ENCODE peak calls at places on chromosome 16, in four cellular contexts. D is left ventricle myocardium inferior, N is GM23338, C is lung. F is an unnamed sample.
A peak's percentile ranks its signal among the peaks of the same experiment; 100 is the strongest.

GRCh38 chr16:54974391-54974790 is 43.7 kb downstream of the IRX5 start:
- DNase-seq in D (no peak), N (no peak), C (no peak), F (no peak)

GRCh38 chr16:19912445-19913305 is 28.0 kb upstream of the GPRC5B start:
- DNase-seq in D (no peak), N (no peak), C (no peak), F (no peak)

GRCh38 chr16:23355106-23355670 is 53.1 kb downstream of the SCNN1B start:
- DNase-seq in D (no peak), N (no peak), C (no peak), F (no peak)

GRCh38 chr16:19119564-19119963 is 5.8 kb downstream of the ITPRIPL2 start:
- DNase-seq in D (no peak), N (no peak), C (no peak), F (peak; percentile 51)

GRCh38 chr16:86854058-86854621 is 275.8 kb downstream of the FOXL1 start:
- DNase-seq in D (no peak), N (no peak), C (no peak), F (no peak)

GRCh38 chr16:19167710-19168172 is 299 bp upstream of the SYT17 start:
- DNase-seq in D (peak; percentile 67), N (peak; percentile 89), C (peak; percentile 72), F (peak; percentile 86)

GRCh38 chr16:24838554-24839266 is 7.1 kb upstream of the SLC5A11 start:
- DNase-seq in D (no peak), N (no peak), C (no peak), F (no peak)

GRCh38 chr16:4212934-4213296 is 29.0 kb downstream of the SRL start:
- DNase-seq in D (no peak), N (no peak), C (no peak), F (no peak)

GRCh38 chr16:19655242-19655777 is 62.7 kb downstream of the KNOP1 start:
- DNase-seq in D (no peak), N (no peak), C (no peak), F (no peak)

GRCh38 chr16:35195173-35195863 is 1735.9 kb downstream of the TP53TG3F start:
- DNase-seq in D (no peak), N (peak; percentile 0), C (no peak), F (no peak)

GRCh38 chr16:86365513-86366040 is 144.8 kb upstream of the FOXF1 start:
- DNase-seq in D (no peak), N (no peak), C (no peak), F (no peak)

GRCh38 chr16:82135844-82136243 is 34.2 kb downstream of the MPHOSPH6 start:
- DNase-seq in D (no peak), N (no peak), C (no peak), F (no peak)

GRCh38 chr16:11620243-11621003 is 33.7 kb upstream of the LITAF start:
- DNase-seq in D (no peak), N (no peak), C (no peak), F (no peak)

GRCh38 chr16:20675488-20676267 is 21.8 kb downstream of the ACSM1 start:
- DNase-seq in D (no peak), N (peak; percentile 96), C (peak; percentile 39), F (no peak)

DNA sequence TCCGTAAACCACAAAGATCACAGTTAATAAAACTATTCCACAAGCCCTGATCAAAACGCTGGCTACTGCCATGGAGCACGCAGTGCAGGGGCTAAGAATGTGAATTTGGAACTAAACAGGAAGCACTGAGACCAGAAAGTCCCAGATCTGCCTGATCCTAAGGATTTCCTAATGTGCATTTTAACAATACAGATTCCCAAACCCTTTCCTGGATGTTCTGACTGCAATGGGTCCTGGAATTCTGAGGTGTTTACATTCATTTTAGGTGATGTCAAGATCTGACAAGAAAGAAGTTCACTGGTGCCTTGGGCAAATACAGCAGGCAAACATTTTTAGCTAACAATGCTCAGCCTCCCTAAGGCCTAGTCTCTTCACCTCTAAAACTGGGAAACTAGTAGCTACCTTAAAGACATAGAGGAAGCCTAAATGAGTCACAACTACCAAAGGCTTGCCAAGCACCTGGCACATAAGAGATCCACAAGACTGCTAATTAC is 10.3 kb downstream of the NSMCE1 start:
- DNase-seq in D (no peak), N (no peak), C (no peak), F (no peak)
- H3K36me3 ChIP-seq in D (peaks cover 23% of the 10 kb centered on the region), N (no peaks in the 10 kb centered on the region), C (peaks cover 13% of the 10 kb centered on the region), F (peaks cover 4% of the 10 kb centered on the region)

GRCh38 chr16:50315346-50315997 is 49.1 kb downstream of the ADCY7 start:
- DNase-seq in D (no peak), N (no peak), C (peak; percentile 25), F (no peak)

GRCh38 chr16:50314665-50315064 is 48.3 kb downstream of the ADCY7 start:
- DNase-seq in D (no peak), N (no peak), C (no peak), F (no peak)

GRCh38 chr16:50316102-50316847 is 49.9 kb downstream of the ADCY7 start:
- DNase-seq in D (no peak), N (no peak), C (no peak), F (no peak)

GRCh38 chr16:50311891-50312501 is 45.6 kb downstream of the ADCY7 start:
- DNase-seq in D (no peak), N (no peak), C (peak; percentile 27), F (no peak)

GRCh38 chr16:50313596-50314483 is 47.5 kb downstream of the ADCY7 start:
- DNase-seq in D (peak; percentile 74), N (no peak), C (peak; percentile 60), F (no peak)
- TF ChIP-seq CTCF in D (no peak), N (no peak), C (no peak), F (no peak)

GRCh38 chr16:56075732-56076131 is 115.6 kb upstream of the GNAO1 start:
- DNase-seq in D (no peak), N (no peak), C (no peak), F (no peak)

GRCh38 chr16:56072096-56072495 is 119.2 kb upstream of the GNAO1 start:
- DNase-seq in D (no peak), N (no peak), C (no peak), F (no peak)

GRCh38 chr16:56068816-56069215 is 122.5 kb upstream of the GNAO1 start:
- DNase-seq in D (no peak), N (no peak), C (no peak), F (no peak)

GRCh38 chr16:56068314-56068713 is 123.0 kb upstream of the GNAO1 start:
- DNase-seq in D (no peak), N (no peak), C (no peak), F (no peak)

DNA sequence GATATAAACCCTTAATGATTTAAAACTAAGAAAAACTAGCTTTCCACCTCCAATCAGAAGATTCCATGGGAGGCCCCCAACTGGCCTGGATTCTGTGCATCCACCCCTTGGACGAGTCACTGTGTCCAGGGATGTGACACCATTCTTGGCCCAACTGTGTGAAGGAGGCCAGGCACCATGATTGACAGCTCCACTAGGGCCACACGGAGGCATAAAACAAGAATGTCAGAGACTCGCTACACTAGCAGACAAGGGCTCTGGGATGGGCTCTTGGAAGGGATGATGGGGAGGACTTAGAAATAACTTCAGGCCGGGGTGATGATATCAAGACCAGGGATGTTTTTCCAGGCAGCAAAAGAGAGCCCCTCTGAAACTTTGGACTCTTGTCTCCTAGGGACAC is 117.8 kb upstream of the GNAO1 start:
- DNase-seq in D (no peak), N (no peak), C (no peak), F (no peak)
- H3K4me3 ChIP-seq in D (no peak overlapping the region), N (no peak overlapping the region), C (no peak overlapping the region), F (no peak overlapping the region)

GRCh38 chr16:22327446-22327775 is 30.2 kb downstream of the POLR3E start:
- DNase-seq in D (no peak), N (no peak), C (no peak), F (no peak)
- H3K36me3 ChIP-seq in D (peaks cover 93% of the 10 kb centered on the region), N (peaks cover 52% of the 10 kb centered on the region), C (peaks cover 20% of the 10 kb centered on the region), F (peaks cover 34% of the 10 kb centered on the region)

DNA sequence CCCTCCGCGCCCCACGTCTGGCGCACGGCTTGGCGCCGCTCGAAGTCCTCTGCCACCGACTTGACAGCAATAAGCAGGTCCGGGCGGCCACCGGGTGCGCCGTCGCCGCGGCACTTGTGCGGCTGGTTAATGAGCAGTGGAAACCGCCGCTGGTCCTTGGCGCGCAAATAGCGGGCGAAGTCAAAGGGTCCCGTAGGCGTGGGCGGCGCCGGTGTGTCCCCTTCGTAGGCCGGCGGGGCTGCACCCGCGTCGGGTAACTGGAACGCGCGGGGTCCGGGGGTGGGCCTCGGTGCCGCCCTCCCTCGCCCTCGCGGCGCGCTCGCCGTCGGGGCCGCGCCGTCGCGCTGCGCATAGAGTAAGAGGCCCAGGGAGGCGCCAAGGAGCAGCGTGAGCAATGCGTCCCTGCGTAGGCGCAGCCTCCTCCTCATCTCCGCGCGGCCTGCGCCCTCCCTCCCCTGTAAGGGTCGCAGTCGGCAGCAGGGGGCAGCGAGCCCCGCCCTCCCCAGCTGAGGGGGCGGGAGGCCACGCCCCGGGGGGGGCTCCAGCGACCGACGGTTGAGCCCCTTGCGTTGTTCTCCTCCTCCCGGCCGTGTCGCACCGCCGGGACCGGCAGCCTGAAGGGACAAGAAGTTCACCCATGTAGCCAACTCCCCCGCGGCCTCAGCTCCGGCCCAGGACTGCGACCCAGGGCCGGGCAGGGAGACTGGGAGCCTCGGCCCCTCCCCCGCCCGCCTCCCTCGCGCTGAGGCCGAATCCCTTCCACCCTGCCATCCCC is 553 bp downstream of the B3GNT9 start:
- DNase-seq in D (peak; percentile 56), N (peak; percentile 83), C (no peak), F (no peak)
- TF ChIP-seq CTCF in D (no peak), N (peak; percentile 24), C (no peak), F (no peak)

GRCh38 chr16:85221810-85222150 is 109.5 kb upstream of the CIBAR2 start:
- DNase-seq in D (no peak), N (no peak), C (no peak), F (no peak)

GRCh38 chr16:85221081-85221809 is 109.0 kb upstream of the CIBAR2 start:
- DNase-seq in D (no peak), N (no peak), C (no peak), F (no peak)

GRCh38 chr16:85222151-85222863 is 110.0 kb upstream of the CIBAR2 start:
- DNase-seq in D (no peak), N (no peak), C (no peak), F (no peak)

GRCh38 chr16:85216522-85217375 is 104.5 kb upstream of the CIBAR2 start:
- DNase-seq in D (no peak), N (no peak), C (no peak), F (no peak)

DNA sequence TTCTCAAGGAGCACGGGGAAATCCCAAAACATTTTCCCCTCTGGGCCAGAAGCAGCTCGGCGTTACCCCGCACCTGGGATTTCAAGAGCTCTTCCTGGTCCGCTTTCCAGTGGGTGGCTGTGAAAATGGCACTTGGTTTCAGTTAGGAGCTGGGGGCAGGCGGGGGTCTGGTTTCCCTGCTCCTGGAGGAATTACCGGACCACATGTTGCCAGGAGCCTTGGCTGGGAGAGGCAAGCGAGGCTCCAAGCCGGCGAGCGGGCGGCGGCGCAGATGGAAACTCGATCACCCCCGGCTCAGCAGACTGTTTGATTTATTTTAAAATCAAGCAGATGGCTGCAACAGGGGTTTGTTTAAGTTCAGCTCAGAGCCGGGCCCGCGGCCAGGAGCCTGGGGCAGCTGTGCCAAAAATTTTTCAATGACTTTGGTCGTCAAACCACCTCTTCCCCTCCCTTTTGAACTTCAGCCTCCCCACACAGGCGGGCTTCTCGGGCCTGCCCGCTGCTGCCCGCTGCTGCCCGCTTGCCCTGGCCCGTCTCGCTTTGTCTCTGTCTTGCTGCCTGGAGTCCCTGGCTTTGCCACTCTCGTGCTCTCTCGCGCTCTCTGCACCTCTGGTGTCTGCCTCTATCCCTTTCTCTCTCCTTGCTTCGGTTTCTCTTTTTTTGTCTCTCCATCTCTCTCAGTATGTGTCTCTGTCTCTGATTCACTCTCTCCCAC is 108.0 kb upstream of the CIBAR2 start:
- DNase-seq in D (peak; percentile 83), N (no peak), C (peak; percentile 75), F (no peak)
- H3K4me3 ChIP-seq in D (peak overlapping the region; percentile 56), N (no peak overlapping the region), C (no peak overlapping the region), F (no peak overlapping the region)

F was measured in GM06990.